ENCODE peak calls at places on chromosomes 13 and 19, in nine cellular contexts. W is kidney; F is CD8-positive, alpha-beta T cell; I is psoas muscle; R is neural progenitor cell; D is heart right ventricle; O is aorta; V is A549; M is pancreas. A is an unnamed sample.

GRCh38 chr19:920051-920857 is 3.1 kb downstream of the KISS1R start:
- DNase-seq in O (peak), R (peak), I (no peak), F (peak), W (no peak), M (no peak), V (no peak), D (no peak), A (no peak)

GRCh38 chr19:3785464-3785937 is 680 bp downstream of the MATK start:
- DNase-seq in R (peak), O (no peak), I (no peak), D (no peak), V (no peak), M (no peak), W (peak), F (peak), A (peak)

GRCh38 chr13:50543767-50544166 is 299.7 kb downstream of the DLEU7 start:
- DNase-seq in F (no peak), O (peak), D (no peak), V (no peak), I (peak), W (no peak), R (peak), M (no peak), A (no peak)

GRCh38 chr19:313169-313987 is 22.2 kb upstream of the PLPP2 start:
- DNase-seq in F (no peak), O (peak), W (peak), R (no peak), V (no peak), I (no peak), D (peak), M (no peak), A (no peak)

GRCh38 chr13:30140973-30141372 is 166.4 kb downstream of the KATNAL1 start:
- DNase-seq in R (no peak), V (no peak), M (no peak), W (no peak), F (no peak), O (no peak), I (no peak), D (no peak), A (no peak)

GRCh38 chr13:44259045-44260042 is 114.3 kb upstream of the SERP2 start:
- DNase-seq in I (peak), F (peak), D (no peak), M (no peak), R (no peak), W (no peak), V (no peak), O (no peak), A (no peak)

GRCh38 chr13:45367358-45367757 is 26.4 kb upstream of the TPT1 start:
- DNase-seq in D (no peak), I (no peak), O (peak), F (peak), R (no peak), W (peak), M (no peak), V (peak), A (peak)

GRCh38 chr19:13613447-13613846 is 107.2 kb upstream of the CACNA1A start:
- DNase-seq in I (no peak), W (no peak), V (no peak), D (no peak), M (no peak), O (peak), F (no peak), R (no peak), A (no peak)

GRCh38 chr13:112341446-112341845 is 34.7 kb upstream of the SPACA7 start:
- DNase-seq in I (no peak), V (no peak), O (no peak), D (no peak), M (no peak), F (no peak), W (no peak), R (no peak), A (no peak)

GRCh38 chr13:23488442-23488841 is 54.9 kb upstream of the SACS start:
- DNase-seq in M (no peak), O (no peak), W (no peak), D (peak), V (no peak), F (peak), R (no peak), I (no peak), A (no peak)

GRCh38 chr19:54478677-54479266 is 5.7 kb upstream of the CDC42EP5 start:
- DNase-seq in W (peak), O (peak), I (no peak), R (peak), M (no peak), D (no peak), V (no peak), F (no peak), A (no peak)

GRCh38 chr13:73945371-73945770 is 188.8 kb downstream of the KLF12 start:
- DNase-seq in I (no peak), D (no peak), O (no peak), F (no peak), V (no peak), W (no peak), R (no peak), M (no peak), A (no peak)

GRCh38 chr19:35114656-35115537 is 726 bp upstream of the FXYD3 start:
- DNase-seq in M (peak), V (peak), I (peak), F (peak), W (no peak), O (peak), D (peak), R (peak), A (peak)

GRCh38 chr19:27774827-27775226 is 1438.1 kb downstream of the UQCRFS1 start:
- DNase-seq in D (no peak), M (no peak), O (no peak), V (no peak), I (no peak), F (no peak), W (no peak), R (no peak), A (no peak)

GRCh38 chr19:3860499-3860898 is 8.3 kb downstream of the ZFR2 start:
- DNase-seq in D (no peak), R (no peak), O (no peak), V (no peak), W (peak), M (no peak), F (no peak), I (no peak), A (no peak)

GRCh38 chr13:41562083-41562482 is 104.7 kb downstream of the RGCC start:
- DNase-seq in W (no peak), F (no peak), O (no peak), V (no peak), M (no peak), D (peak), I (peak), R (no peak), A (peak)

GRCh38 chr13:95099541-95099940 is 201.7 kb downstream of the ABCC4 start:
- DNase-seq in I (no peak), F (no peak), O (no peak), R (no peak), M (no peak), V (peak), D (no peak), W (no peak), A (no peak)

GRCh38 chr19:39078436-39079200 is 5.5 kb upstream of the ACP7 start:
- DNase-seq in V (peak), D (no peak), I (no peak), O (no peak), W (no peak), F (no peak), R (no peak), M (no peak), A (peak)

GRCh38 chr19:37979547-37980082 is 72.6 kb downstream of the SIPA1L3 start:
- DNase-seq in W (no peak), F (no peak), R (no peak), I (no peak), V (no peak), M (peak), D (no peak), O (peak), A (no peak)

GRCh38 chr13:106003651-106004050 is 531.8 kb downstream of the EFNB2 start:
- DNase-seq in I (no peak), O (no peak), W (no peak), R (no peak), F (no peak), D (no peak), M (no peak), V (no peak), A (no peak)

GRCh38 chr19:14004619-14005380 is 1.3 kb downstream of the RFX1 start:
- DNase-seq in M (no peak), F (no peak), D (peak), O (peak), W (peak), I (peak), R (no peak), V (no peak), A (peak)

GRCh38 chr13:21232196-21232595 is 55.7 kb downstream of the MRPL57 start:
- DNase-seq in V (no peak), R (no peak), M (no peak), D (no peak), F (no peak), O (no peak), W (no peak), I (peak), A (no peak)

GRCh38 chr13:72565893-72566292 is 161.5 kb downstream of the MZT1 start:
- DNase-seq in M (no peak), W (no peak), O (no peak), F (no peak), I (no peak), R (peak), D (no peak), V (no peak), A (no peak)

GRCh38 chr13:38804536-38804935 is 117.7 kb downstream of the FREM2 start:
- DNase-seq in F (no peak), R (no peak), W (no peak), O (no peak), V (no peak), D (no peak), I (no peak), M (no peak), A (no peak)

GRCh38 chr13:51638497-51638871 is 54.2 kb downstream of the WDFY2 start:
- DNase-seq in F (no peak), I (no peak), W (no peak), M (no peak), R (peak), V (no peak), O (no peak), D (no peak), A (no peak)

GRCh38 chr13:59409651-59410200 is 754.0 kb downstream of the DIAPH3 start:
- DNase-seq in W (no peak), O (no peak), R (peak), V (no peak), D (no peak), F (no peak), M (no peak), I (no peak), A (no peak)

GRCh38 chr13:74570834-74571233 is 436.6 kb upstream of the KLF12 start:
- DNase-seq in O (no peak), D (no peak), W (no peak), I (no peak), M (no peak), R (no peak), F (no peak), V (no peak), A (no peak)

GRCh38 chr19:35645680-35646511 is 2.2 kb upstream of the COX6B1 start:
- DNase-seq in V (no peak), M (no peak), I (no peak), F (no peak), R (no peak), D (no peak), W (no peak), O (no peak), A (no peak)

GRCh38 chr19:49883094-49883493 is 5.6 kb downstream of the TBC1D17 start:
- DNase-seq in R (no peak), F (no peak), D (no peak), W (no peak), O (no peak), I (no peak), V (no peak), M (no peak), A (no peak)

GRCh38 chr19:30175987-30176386 is 196.2 kb upstream of the ZNF536 start:
- DNase-seq in R (no peak), W (no peak), F (no peak), O (no peak), V (no peak), D (no peak), M (no peak), I (no peak), A (no peak)

GRCh38 chr13:102825921-102826706 is 19.7 kb upstream of the ERCC5 start:
- DNase-seq in M (no peak), R (no peak), I (no peak), D (no peak), F (no peak), V (no peak), W (no peak), O (no peak), A (no peak)

GRCh38 chr13:20217168-20217567 is 15.0 kb downstream of the GJB6 start:
- DNase-seq in M (no peak), W (no peak), F (no peak), I (no peak), D (no peak), V (no peak), O (no peak), R (no peak), A (no peak)

GRCh38 chr19:49940482-49940791 is 11.1 kb upstream of the NUP62 start:
- DNase-seq in W (no peak), O (no peak), V (no peak), R (no peak), M (no peak), D (no peak), F (no peak), I (no peak), A (no peak)

GRCh38 chr19:2428756-2429711 is 1.6 kb upstream of the TIMM13 start:
- DNase-seq in I (peak), D (no peak), O (no peak), W (no peak), R (no peak), M (no peak), F (peak), V (no peak), A (no peak)

GRCh38 chr19:55308281-55308680 is 16.9 kb downstream of the TMEM150B start:
- DNase-seq in W (no peak), O (no peak), D (no peak), M (no peak), R (no peak), V (no peak), I (no peak), F (no peak), A (no peak)

GRCh38 chr19:54573330-54573872 is at the start of gene LILRA2:
- DNase-seq in M (no peak), F (no peak), O (no peak), R (no peak), D (no peak), I (no peak), V (no peak), W (no peak), A (no peak)

DNA sequence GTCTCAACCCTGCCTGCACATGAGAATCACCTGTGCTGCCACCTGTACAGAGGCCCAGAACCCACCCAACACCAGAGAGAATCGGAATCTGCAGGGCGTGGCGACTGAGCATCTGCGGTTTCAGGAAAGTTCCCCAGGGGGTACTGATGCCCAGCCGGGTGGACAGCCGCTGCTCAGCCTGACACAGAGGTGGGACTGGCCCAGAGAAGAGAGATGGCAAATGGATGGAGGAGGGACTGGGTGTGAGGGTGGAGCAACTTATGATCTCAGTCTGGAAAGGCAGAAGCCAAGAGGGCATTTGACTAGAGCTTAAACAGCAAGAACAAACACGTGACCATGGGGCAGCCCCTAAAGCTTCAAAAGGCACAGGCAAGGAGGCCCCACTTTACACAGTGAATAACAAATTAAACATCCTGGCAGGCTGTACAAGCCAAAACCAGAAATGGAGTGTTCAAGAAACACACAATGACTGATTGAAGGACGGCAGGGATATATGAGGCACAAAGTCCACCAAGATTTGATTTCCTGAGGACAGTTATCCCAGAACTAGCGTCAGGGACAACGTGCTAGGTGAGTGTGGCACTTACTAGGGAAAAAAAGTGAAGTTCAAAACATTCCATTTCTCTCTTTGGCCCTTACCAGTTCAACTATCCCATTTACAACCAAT is 3.1 kb downstream of the RANBP3 start:
- DNase-seq in V (no peak), F (peak), O (no peak), R (no peak), I (no peak), W (peak), D (no peak), M (no peak), A (no peak)
- H3K27ac ChIP-seq in V (no peak), F (peak), O (no peak), R (no peak), I (no peak), W (no peak), D (no peak), M (no peak), A (no peak)

GRCh38 chr19:11198769-11199469 is 1.6 kb upstream of the KANK2 start:
- DNase-seq in I (peak), M (no peak), V (no peak), R (no peak), W (no peak), F (no peak), D (no peak), O (no peak), A (no peak)

GRCh38 chr19:11198175-11198534 is 810 bp upstream of the KANK2 start:
- DNase-seq in M (no peak), F (no peak), D (no peak), W (no peak), I (no peak), O (no peak), V (no peak), R (no peak), A (no peak)

GRCh38 chr19:11196406-11197287 is 698 bp downstream of the KANK2 start:
- DNase-seq in R (peak), V (peak), W (peak), M (peak), D (peak), O (peak), F (no peak), I (peak), A (no peak)

GRCh38 chr19:11195681-11196080 is 1.7 kb downstream of the KANK2 start:
- DNase-seq in F (no peak), R (no peak), I (no peak), W (no peak), V (no peak), O (no peak), D (no peak), M (no peak), A (no peak)

GRCh38 chr19:11197291-11198174 is at the start of gene KANK2:
- DNase-seq in O (peak), F (peak), W (peak), R (peak), I (peak), V (peak), M (peak), D (peak), A (peak)
- H3K27ac ChIP-seq in O (peak), F (no peak), W (peak), R (no peak), I (peak), V (peak), M (peak), D (peak), A (peak)

DNA sequence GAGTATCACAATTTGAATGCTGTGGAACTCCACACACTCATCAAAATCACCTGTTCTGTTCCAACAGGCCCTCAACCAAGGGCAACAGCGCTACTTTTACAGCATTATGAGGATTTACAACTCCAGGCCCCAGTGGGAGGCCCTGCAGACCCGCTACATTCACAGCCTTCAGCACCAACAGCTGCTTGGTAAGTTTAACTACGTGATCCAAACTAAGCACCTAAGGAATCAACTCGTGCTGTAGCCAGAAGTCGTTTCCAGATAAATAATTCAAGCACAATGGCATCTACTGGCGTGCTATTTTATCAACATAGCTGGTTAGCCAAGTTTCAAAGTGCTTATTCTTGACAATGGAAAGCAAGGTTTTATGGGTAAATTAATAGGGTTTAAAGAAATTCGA is 5.3 kb downstream of the FAM216B start:
- DNase-seq in I (no peak), V (no peak), O (no peak), D (no peak), F (no peak), R (no peak), W (no peak), M (no peak), A (no peak)
- H3K27ac ChIP-seq in I (no peak), V (no peak), O (no peak), D (peak), F (no peak), R (no peak), W (no peak), M (no peak), A (no peak)

GRCh38 chr13:113610266-113610665 is 25.7 kb downstream of the TFDP1 start:
- DNase-seq in D (no peak), O (no peak), W (no peak), V (no peak), R (no peak), M (no peak), I (no peak), F (no peak), A (no peak)
- H3K27ac ChIP-seq in D (no peak), O (no peak), W (no peak), V (no peak), R (no peak), M (no peak), I (no peak), F (no peak), A (no peak)

GRCh38 chr13:35930665-35931631 is 200.2 kb downstream of the DCLK1 start:
- DNase-seq in F (no peak), R (no peak), V (no peak), O (no peak), I (no peak), W (no peak), M (no peak), D (no peak), A (no peak)
- H3K27ac ChIP-seq in F (no peak), R (no peak), V (no peak), O (no peak), I (no peak), W (no peak), M (no peak), D (no peak), A (no peak)

GRCh38 chr13:46748300-46748699 is 48.7 kb downstream of the ESD start:
- DNase-seq in R (no peak), F (no peak), V (no peak), O (no peak), I (no peak), M (no peak), D (no peak), W (no peak), A (no peak)

GRCh38 chr13:46753137-46753536 is 43.8 kb downstream of the ESD start:
- DNase-seq in V (no peak), F (no peak), O (no peak), W (no peak), M (no peak), D (no peak), I (no peak), R (no peak), A (no peak)

GRCh38 chr13:46747031-46747820 is 49.7 kb downstream of the ESD start:
- DNase-seq in M (no peak), R (no peak), D (no peak), F (no peak), V (no peak), O (no peak), W (no peak), I (no peak), A (no peak)

GRCh38 chr13:46751811-46752635 is 44.9 kb downstream of the ESD start:
- DNase-seq in F (peak), M (no peak), O (no peak), W (no peak), V (no peak), D (no peak), I (no peak), R (peak), A (no peak)

DNA sequence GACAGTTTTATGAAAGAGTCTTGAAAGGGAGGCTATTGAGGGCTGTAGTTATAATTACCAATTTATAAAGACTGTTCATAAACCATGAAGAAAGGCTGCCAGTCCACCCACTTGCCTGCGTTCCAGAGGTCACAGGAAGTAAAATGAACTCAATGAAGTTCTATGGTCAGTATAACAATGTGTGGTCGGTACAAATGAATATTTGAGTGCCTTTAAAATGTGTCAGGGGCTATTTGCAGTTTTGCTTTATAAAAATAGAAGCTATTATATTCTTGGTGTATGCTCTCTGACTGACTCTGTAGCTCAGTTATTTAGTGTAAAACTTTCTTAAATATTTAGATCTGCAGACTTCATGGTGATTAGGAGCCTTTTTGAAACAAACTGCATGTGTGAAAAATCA is 47.0 kb downstream of the ESD start:
- DNase-seq in O (no peak), D (no peak), W (no peak), M (no peak), I (no peak), F (no peak), R (no peak), V (no peak), A (no peak)
- H3K27ac ChIP-seq in O (no peak), D (no peak), W (no peak), M (no peak), I (no peak), F (no peak), R (no peak), V (no peak), A (no peak)